ENCODE peak calls at places on chromosomes 12 and 14, in nine cellular contexts. C is uterus; U is left lobe of liver; E is AG09319; F is stimulated activated CD8-positive, alpha-beta memory T cell treated with anti-CD3 and anti-CD28 coated beads, Interleukin-7, amount 100 ng/mL, for 1 hour; V is CD8-positive, alpha-beta T cell; M is SJSA1; Q is Calu3; P is activated CD4-positive, alpha-beta T cell treated with anti-CD3 and anti-CD28 coated beads, Interleukin-2, amount 10 ng/mL, durations not matched to agents 7 days and 5 days. Z is an unnamed sample.

GRCh38 chr12:100356646-100357223 is at the start of gene SLC17A8:
- DNase-seq in C (no peak), U (no peak), E (no peak), F (no peak), V (no peak), M (no peak), Q (no peak), P (no peak), Z (no peak)

GRCh38 chr12:123118397-123118945 is 32.4 kb downstream of the PITPNM2 start:
- DNase-seq in C (no peak), U (no peak), E (no peak), F (no peak), V (no peak), M (no peak), Q (no peak), P (no peak), Z (no peak)

GRCh38 chr12:823043-823698 is 70.8 kb downstream of the WNK1 start:
- DNase-seq in C (no peak), U (no peak), E (no peak), F (no peak), V (no peak), M (no peak), Q (no peak), P (no peak), Z (no peak)

GRCh38 chr12:112353389-112353788 is 28.8 kb downstream of the HECTD4 start:
- DNase-seq in C (no peak), U (no peak), E (no peak), F (no peak), V (no peak), M (peak), Q (no peak), P (no peak), Z (no peak)

GRCh38 chr14:87896393-87897380 is 96.3 kb downstream of the GALC start:
- DNase-seq in C (no peak), U (no peak), E (peak), F (no peak), V (no peak), M (peak), Q (peak), P (no peak), Z (no peak)

GRCh38 chr14:89221109-89221508 is 195.9 kb downstream of the FOXN3 start:
- DNase-seq in C (no peak), U (no peak), E (peak), F (no peak), V (no peak), M (no peak), Q (no peak), P (peak), Z (no peak)

GRCh38 chr12:68109444-68110217 is 49.9 kb downstream of the IFNG start:
- DNase-seq in C (no peak), U (no peak), E (no peak), F (no peak), V (no peak), M (no peak), Q (no peak), P (no peak), Z (no peak)

GRCh38 chr14:55388160-55388559 is 23.5 kb downstream of the ATG14 start:
- DNase-seq in C (no peak), U (no peak), E (no peak), F (no peak), V (no peak), M (no peak), Q (no peak), P (no peak), Z (no peak)

GRCh38 chr12:64034901-64035576 is 187.1 kb downstream of the KICS2 start:
- DNase-seq in C (no peak), U (no peak), E (no peak), F (no peak), V (no peak), M (no peak), Q (no peak), P (no peak), Z (no peak)

GRCh38 chr12:112170376-112170775 is 45.0 kb downstream of the TRAFD1 start:
- DNase-seq in C (no peak), U (no peak), E (no peak), F (no peak), V (peak), M (peak), Q (peak), P (peak), Z (no peak)